ENCODE peak calls at places on chromosomes 7 and 10, in four cellular contexts. Z, X, O and M are unnamed samples.

GRCh38 chr10:133089461-133089800 is 1.7 kb downstream of the ADGRA1 start:
- DNase-seq in Z (no peak), X (no peak), O (no peak), M (no peak)

GRCh38 chr7:36286688-36287087 is 103.0 kb upstream of the ANLN start:
- DNase-seq in Z (no peak), X (no peak), O (no peak), M (no peak)

GRCh38 chr7:240887-241421 is 48.6 kb downstream of the FAM20C start:
- DNase-seq in Z (no peak), X (no peak), O (no peak), M (no peak)

GRCh38 chr7:113804475-113805130 is 114.2 kb downstream of the PPP1R3A start:
- DNase-seq in Z (no peak), X (no peak), O (no peak), M (no peak)

GRCh38 chr7:121085922-121086321 is 97.4 kb downstream of the CPED1 start:
- DNase-seq in Z (no peak), X (no peak), O (no peak), M (no peak)

GRCh38 chr10:73791871-73792400 is 6.5 kb downstream of the ZSWIM8 start:
- DNase-seq in Z (no peak), X (no peak), O (no peak), M (no peak)

GRCh38 chr7:12423995-12424745 is 20.5 kb upstream of the VWDE start:
- DNase-seq in Z (no peak), X (no peak), O (no peak), M (no peak)

GRCh38 chr10:33146189-33146524 is 188.1 kb upstream of the ITGB1 start:
- DNase-seq in Z (no peak), X (no peak), O (no peak), M (no peak)

GRCh38 chr7:77811895-77812685 is 13.5 kb downstream of the PHTF2 start:
- DNase-seq in Z (no peak), X (peak; percentile 73), O (no peak), M (no peak)

GRCh38 chr10:54797636-54798395 is 3.2 kb downstream of the PCDH15 start:
- DNase-seq in Z (no peak), X (no peak), O (no peak), M (no peak)

GRCh38 chr10:65570143-65571010 is 1355.5 kb upstream of the LRRTM3 start:
- DNase-seq in Z (no peak), X (no peak), O (peak; percentile 41), M (no peak)

GRCh38 chr10:93468532-93469213 is 13.5 kb downstream of the MYOF start:
- DNase-seq in Z (no peak), X (peak; percentile 90), O (no peak), M (no peak)

GRCh38 chr10:88493676-88494483 is 89.2 kb downstream of the RNLS start:
- DNase-seq in Z (no peak), X (peak; percentile 19), O (no peak), M (no peak)

GRCh38 chr10:33223326-33224014 is 111.0 kb downstream of the NRP1 start:
- DNase-seq in Z (no peak), X (no peak), O (no peak), M (no peak)

GRCh38 chr10:22158426-22158825 is 59.4 kb downstream of the EBLN1 start:
- DNase-seq in Z (no peak), X (no peak), O (no peak), M (no peak)

GRCh38 chr10:124384142-124384541 is 34.6 kb downstream of the OAT start:
- DNase-seq in Z (no peak), X (no peak), O (no peak), M (no peak)

GRCh38 chr7:157832866-157833607 is 496.2 kb downstream of the DNAJB6 start:
- DNase-seq in Z (no peak), X (no peak), O (no peak), M (no peak)

GRCh38 chr7:141076377-141076776 is 2.5 kb downstream of the TMEM178B start:
- DNase-seq in Z (no peak), X (no peak), O (no peak), M (no peak)

GRCh38 chr7:141231018-141231792 is 157.3 kb downstream of the TMEM178B start:
- DNase-seq in Z (no peak), X (no peak), O (peak; percentile 19), M (no peak)

GRCh38 chr7:81036041-81036440 is 117.2 kb upstream of the SEMA3C start:
- DNase-seq in Z (no peak), X (no peak), O (no peak), M (no peak)

GRCh38 chr7:149598721-149599308 is 101.2 kb upstream of the ZNF746 start:
- DNase-seq in Z (no peak), X (no peak), O (no peak), M (peak; percentile 46)

GRCh38 chr10:96512997-96513685 is 585 bp downstream of the TLL2 start:
- DNase-seq in Z (peak; percentile 30), X (no peak), O (no peak), M (peak; percentile 57)

GRCh38 chr10:75542084-75542483 is 110.7 kb downstream of the LRMDA start:
- DNase-seq in Z (no peak), X (no peak), O (no peak), M (no peak)

GRCh38 chr7:25289522-25289921 is 61.2 kb upstream of the NPVF start:
- DNase-seq in Z (no peak), X (no peak), O (no peak), M (no peak)

GRCh38 chr10:129978322-129978721 is 14.2 kb upstream of the EBF3 start:
- DNase-seq in Z (no peak), X (no peak), O (no peak), M (no peak)

DNA sequence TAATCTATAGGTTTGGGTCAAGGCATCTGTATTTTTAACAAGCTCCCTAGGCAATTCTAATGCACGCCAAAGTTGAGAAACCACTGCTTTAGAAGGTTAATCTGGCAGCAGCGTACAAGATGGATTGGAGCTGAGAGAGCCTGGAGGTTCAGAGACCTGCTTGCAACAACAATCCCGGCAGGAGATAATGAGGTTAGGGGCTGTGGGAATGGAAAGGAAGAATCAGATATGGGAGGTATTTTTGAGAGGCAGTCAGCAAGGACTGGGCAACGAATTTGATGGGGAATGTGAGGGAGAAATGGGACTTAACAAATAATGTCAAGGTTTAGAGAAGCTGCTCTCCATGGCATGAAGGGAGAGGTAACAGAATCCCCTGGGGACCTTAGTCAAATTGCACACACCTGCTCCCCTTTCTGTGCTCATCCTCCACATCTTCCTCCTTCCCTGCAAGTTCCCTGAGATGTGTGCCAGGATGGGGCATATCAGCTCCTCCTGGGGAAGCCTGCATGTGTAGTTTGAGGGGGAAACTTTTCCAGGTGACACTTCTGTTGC is 731.0 kb upstream of the GALNT17 start:
- DNase-seq in Z (no peak), X (no peak), O (no peak), M (no peak)
- H3K4me3 ChIP-seq in Z (no peak overlapping the region), X (no peak overlapping the region), O (no peak overlapping the region), M (no peak overlapping the region)

DNA sequence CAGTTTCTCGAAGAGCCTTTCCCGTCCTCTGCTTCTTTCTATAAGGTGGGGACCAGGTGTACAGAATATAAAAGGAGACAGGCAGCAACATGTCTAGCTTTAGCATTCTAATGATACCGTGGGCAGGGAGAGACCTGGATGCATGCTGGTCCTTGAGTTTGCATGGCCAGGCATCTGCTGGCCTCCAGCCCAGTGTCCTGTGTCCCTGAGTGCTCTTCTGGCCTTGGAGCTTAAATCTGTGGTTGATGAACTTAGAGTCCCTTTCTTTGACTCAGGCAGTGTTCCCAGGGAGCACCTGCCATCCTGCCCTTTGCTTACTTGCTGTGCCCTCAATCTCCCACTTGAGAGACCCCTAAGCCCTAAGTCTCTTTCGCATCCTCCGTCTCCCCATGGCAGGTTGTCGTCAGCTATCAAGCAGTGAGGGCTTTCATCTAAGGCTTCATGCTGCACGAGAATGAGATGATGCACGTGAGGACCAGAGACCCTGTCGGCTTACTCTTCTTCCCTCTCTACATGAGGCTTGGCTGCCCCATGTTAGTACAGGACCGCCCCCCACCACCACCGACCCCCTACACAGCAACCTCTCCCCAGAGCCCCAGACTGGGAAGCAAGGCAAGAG is 313.4 kb upstream of the C7orf33 start:
- DNase-seq in Z (no peak), X (no peak), O (no peak), M (no peak)
- H3K4me3 ChIP-seq in Z (no peak overlapping the region), X (no peak overlapping the region), O (no peak overlapping the region), M (no peak overlapping the region)

DNA sequence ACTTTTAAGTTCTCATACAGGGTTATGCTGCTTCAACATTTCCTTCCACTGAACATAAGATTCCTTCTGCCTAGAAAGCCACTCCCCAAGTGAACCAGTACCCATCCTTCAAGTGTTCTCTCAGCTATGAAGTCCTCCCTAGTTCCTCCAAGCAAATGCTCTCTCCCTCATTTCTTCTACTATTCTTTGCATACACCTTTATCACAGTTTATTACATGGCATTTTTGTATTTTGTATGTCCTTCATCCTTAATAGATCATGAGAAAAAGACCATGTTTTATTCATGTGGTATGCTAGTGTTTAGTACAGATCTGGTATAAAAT is 1.9 kb downstream of the SYPL1 start:
- DNase-seq in Z (no peak), X (no peak), O (no peak), M (no peak)
- H3K4me3 ChIP-seq in Z (no peak overlapping the region), X (no peak overlapping the region), O (peak overlapping the region; percentile 74), M (no peak overlapping the region)

GRCh38 chr10:126872135-126872534 is 33.1 kb upstream of the DOCK1 start:
- DNase-seq in Z (no peak), X (no peak), O (no peak), M (no peak)
- H3K4me3 ChIP-seq in Z (no peak overlapping the region), X (no peak overlapping the region), O (no peak overlapping the region), M (no peak overlapping the region)

GRCh38 chr10:13891542-13892431 is 305.0 kb downstream of the PRPF18 start:
- DNase-seq in Z (no peak), X (no peak), O (no peak), M (no peak)
- H3K4me3 ChIP-seq in Z (peak overlapping the region; percentile 25), X (peak overlapping the region; percentile 56), O (peak overlapping the region; percentile 71), M (no peak overlapping the region)